ENCODE peak calls at places on chromosomes 12 and 14, in seven cellular contexts. One of them, this sample, is unnamed.
A peak's percentile ranks its signal among the peaks of the same experiment; 100 is the strongest.

GRCh38 chr12:48986720-48987291 is 8.7 kb downstream of the WNT1 start:
- DNase-seq in fibroblast of pulmonary artery: no peak
- DNase-seq in nephron progenitor cell: no peak
- DNase-seq in T-helper 9 cell: no peak
- DNase-seq in WERI-Rb-1: peak; percentile 45
- DNase-seq in NCI-H1092: no peak
- DNase-seq in adipocyte: no peak
- DNase-seq in this sample: no peak

GRCh38 chr12:133202493-133203343 is 21.4 kb downstream of the ZNF268 start:
- DNase-seq in adipocyte: no peak
- DNase-seq in T-helper 9 cell: no peak
- DNase-seq in nephron progenitor cell: no peak
- DNase-seq in NCI-H1092: no peak
- DNase-seq in WERI-Rb-1: no peak
- DNase-seq in fibroblast of pulmonary artery: no peak
- DNase-seq in this sample: no peak

GRCh38 chr14:88470542-88471440 is 84.0 kb downstream of the PTPN21 start:
- DNase-seq in T-helper 9 cell: no peak
- DNase-seq in NCI-H1092: no peak
- DNase-seq in WERI-Rb-1: no peak
- DNase-seq in adipocyte: peak; percentile 65
- DNase-seq in fibroblast of pulmonary artery: peak; percentile 43
- DNase-seq in nephron progenitor cell: no peak
- DNase-seq in this sample: no peak

GRCh38 chr12:64937466-64937865 is 113.0 kb downstream of the TBC1D30 start:
- DNase-seq in NCI-H1092: no peak
- DNase-seq in adipocyte: no peak
- DNase-seq in T-helper 9 cell: no peak
- DNase-seq in WERI-Rb-1: no peak
- DNase-seq in fibroblast of pulmonary artery: no peak
- DNase-seq in nephron progenitor cell: no peak
- DNase-seq in this sample: no peak

GRCh38 chr12:52191841-52192791 is at the start of gene KRT80:
- DNase-seq in T-helper 9 cell: no peak
- DNase-seq in fibroblast of pulmonary artery: peak; percentile 99
- DNase-seq in WERI-Rb-1: no peak
- DNase-seq in NCI-H1092: peak; percentile 29
- DNase-seq in adipocyte: peak; percentile 99
- DNase-seq in nephron progenitor cell: no peak
- DNase-seq in this sample: no peak

GRCh38 chr14:56241441-56241840 is 123.2 kb downstream of the PELI2 start:
- DNase-seq in WERI-Rb-1: no peak
- DNase-seq in NCI-H1092: no peak
- DNase-seq in T-helper 9 cell: no peak
- DNase-seq in nephron progenitor cell: no peak
- DNase-seq in fibroblast of pulmonary artery: no peak
- DNase-seq in adipocyte: peak; percentile 56
- DNase-seq in this sample: no peak

GRCh38 chr12:17139926-17140325 is 534.0 kb upstream of the LMO3 start:
- DNase-seq in WERI-Rb-1: no peak
- DNase-seq in T-helper 9 cell: no peak
- DNase-seq in nephron progenitor cell: peak; percentile 6
- DNase-seq in NCI-H1092: no peak
- DNase-seq in fibroblast of pulmonary artery: no peak
- DNase-seq in adipocyte: no peak
- DNase-seq in this sample: no peak

GRCh38 chr14:81246561-81247270 is 26.0 kb upstream of the GTF2A1 start:
- DNase-seq in T-helper 9 cell: no peak
- DNase-seq in adipocyte: peak; percentile 68
- DNase-seq in WERI-Rb-1: no peak
- DNase-seq in nephron progenitor cell: no peak
- DNase-seq in fibroblast of pulmonary artery: no peak
- DNase-seq in NCI-H1092: no peak
- DNase-seq in this sample: no peak

GRCh38 chr12:59708059-59708458 is 112.2 kb downstream of the SLC16A7 start:
- DNase-seq in NCI-H1092: no peak
- DNase-seq in fibroblast of pulmonary artery: peak; percentile 53
- DNase-seq in WERI-Rb-1: no peak
- DNase-seq in adipocyte: peak; percentile 63
- DNase-seq in nephron progenitor cell: no peak
- DNase-seq in T-helper 9 cell: no peak
- DNase-seq in this sample: no peak

GRCh38 chr14:35159742-35160409 is 37.5 kb downstream of the PRORP start:
- DNase-seq in adipocyte: peak; percentile 84
- DNase-seq in T-helper 9 cell: no peak
- DNase-seq in fibroblast of pulmonary artery: peak; percentile 89
- DNase-seq in nephron progenitor cell: no peak
- DNase-seq in NCI-H1092: no peak
- DNase-seq in WERI-Rb-1: no peak
- DNase-seq in this sample: no peak

GRCh38 chr14:52266179-52266578 is 1.3 kb upstream of the PTGDR start:
- DNase-seq in WERI-Rb-1: no peak
- DNase-seq in NCI-H1092: no peak
- DNase-seq in adipocyte: peak; percentile 84
- DNase-seq in T-helper 9 cell: no peak
- DNase-seq in nephron progenitor cell: no peak
- DNase-seq in fibroblast of pulmonary artery: peak; percentile 82
- DNase-seq in this sample: no peak

GRCh38 chr14:52348796-52349195 is 34.7 kb downstream of the PTGER2 start:
- DNase-seq in NCI-H1092: no peak
- DNase-seq in WERI-Rb-1: no peak
- DNase-seq in nephron progenitor cell: no peak
- DNase-seq in adipocyte: peak; percentile 59
- DNase-seq in fibroblast of pulmonary artery: peak; percentile 65
- DNase-seq in T-helper 9 cell: no peak
- DNase-seq in this sample: no peak

GRCh38 chr14:102182190-102182589 is 42.5 kb downstream of the WDR20 start:
- DNase-seq in T-helper 9 cell: no peak
- DNase-seq in WERI-Rb-1: no peak
- DNase-seq in fibroblast of pulmonary artery: peak; percentile 40
- DNase-seq in NCI-H1092: no peak
- DNase-seq in nephron progenitor cell: no peak
- DNase-seq in adipocyte: peak; percentile 29
- DNase-seq in this sample: no peak

GRCh38 chr12:104710940-104711725 is 247.0 kb downstream of the SLC41A2 start:
- DNase-seq in adipocyte: peak; percentile 95
- DNase-seq in T-helper 9 cell: no peak
- DNase-seq in fibroblast of pulmonary artery: peak; percentile 89
- DNase-seq in WERI-Rb-1: no peak
- DNase-seq in NCI-H1092: no peak
- DNase-seq in nephron progenitor cell: no peak
- DNase-seq in this sample: no peak

GRCh38 chr14:51996148-51996746 is 6.9 kb downstream of the RTRAF start:
- DNase-seq in adipocyte: peak; percentile 83
- DNase-seq in T-helper 9 cell: no peak
- DNase-seq in NCI-H1092: no peak
- DNase-seq in nephron progenitor cell: no peak
- DNase-seq in WERI-Rb-1: no peak
- DNase-seq in fibroblast of pulmonary artery: peak; percentile 85
- DNase-seq in this sample: no peak

GRCh38 chr12:26648584-26648983 is 184.4 kb downstream of the ITPR2 start:
- DNase-seq in adipocyte: peak; percentile 90
- DNase-seq in WERI-Rb-1: no peak
- DNase-seq in fibroblast of pulmonary artery: peak; percentile 94
- DNase-seq in NCI-H1092: no peak
- DNase-seq in nephron progenitor cell: no peak
- DNase-seq in T-helper 9 cell: no peak
- DNase-seq in this sample: no peak

GRCh38 chr14:77248666-77249065 is 22.3 kb downstream of the NGB start:
- DNase-seq in fibroblast of pulmonary artery: no peak
- DNase-seq in T-helper 9 cell: no peak
- DNase-seq in NCI-H1092: no peak
- DNase-seq in WERI-Rb-1: no peak
- DNase-seq in nephron progenitor cell: no peak
- DNase-seq in adipocyte: no peak
- DNase-seq in this sample: no peak

GRCh38 chr12:8906781-8907180 is 7.5 kb upstream of the PHC1 start:
- DNase-seq in adipocyte: no peak
- DNase-seq in nephron progenitor cell: no peak
- DNase-seq in T-helper 9 cell: no peak
- DNase-seq in WERI-Rb-1: no peak
- DNase-seq in fibroblast of pulmonary artery: no peak
- DNase-seq in NCI-H1092: no peak
- DNase-seq in this sample: no peak